ENCODE peak calls at places on chromosomes 6 and 20, in seven cellular contexts. I is lung, A is cardiac muscle cell, B is heart right ventricle, R is hepatocyte, Y is keratinocyte, W is upper lobe of left lung. N is an unnamed sample.

GRCh38 chr6:27553123-27553904 is 80.4 kb upstream of the ZNF184 start:
- DNase-seq in W (no peak), I (no peak), R (peak), Y (no peak), B (no peak), A (no peak), N (no peak)

GRCh38 chr6:3751019-3751729 is at the start of gene PXDC1:
- DNase-seq in R (peak), I (no peak), Y (no peak), B (no peak), W (peak), A (peak), N (no peak)

GRCh38 chr6:169162968-169163903 is 90.4 kb downstream of the THBS2 start:
- DNase-seq in B (peak), Y (peak), R (peak), A (no peak), W (no peak), I (peak), N (peak)

GRCh38 chr20:35617397-35618031 is 1.9 kb downstream of the SPAG4 start:
- DNase-seq in W (peak), A (peak), Y (no peak), I (peak), R (peak), B (peak), N (peak)

GRCh38 chr20:14709439-14709838 is 372.0 kb upstream of the FLRT3 start:
- DNase-seq in R (peak), A (no peak), I (no peak), W (no peak), Y (no peak), B (no peak), N (no peak)

GRCh38 chr6:16653226-16653625 is 108.0 kb downstream of the ATXN1 start:
- DNase-seq in I (no peak), A (no peak), B (no peak), Y (no peak), R (no peak), W (no peak), N (no peak)

GRCh38 chr6:21935561-21936028 is 342.0 kb downstream of the SOX4 start:
- DNase-seq in I (peak), B (peak), Y (no peak), W (no peak), R (no peak), A (peak), N (no peak)

GRCh38 chr6:166903027-166903426 is 53.3 kb downstream of the RNASET2 start:
- DNase-seq in R (no peak), Y (no peak), I (no peak), A (no peak), W (no peak), B (no peak), N (no peak)

GRCh38 chr20:59403261-59403961 is 103.0 kb downstream of the EDN3 start:
- DNase-seq in R (peak), B (peak), A (peak), I (no peak), Y (no peak), W (peak), N (no peak)

GRCh38 chr6:40885139-40885774 is 153.8 kb downstream of the UNC5CL start:
- DNase-seq in W (no peak), Y (no peak), R (no peak), B (no peak), A (no peak), I (no peak), N (no peak)

GRCh38 chr20:53597085-53597482 is 3.4 kb upstream of the ZNF217 start:
- DNase-seq in Y (no peak), R (peak), W (no peak), A (no peak), B (no peak), I (no peak), N (no peak)
- H3K4me3 ChIP-seq in Y (peak), R (peak), W (no peak), A (no peak), B (no peak), I (no peak), N (no peak)

GRCh38 chr6:125230674-125231073 is 71.1 kb downstream of the HDDC2 start:
- DNase-seq in W (no peak), R (no peak), Y (no peak), B (no peak), I (no peak), A (no peak), N (no peak)

GRCh38 chr6:125232466-125232865 is 69.3 kb downstream of the HDDC2 start:
- DNase-seq in Y (no peak), B (no peak), I (no peak), W (no peak), A (no peak), R (no peak), N (no peak)

GRCh38 chr6:125231574-125232343 is 70.0 kb downstream of the HDDC2 start:
- DNase-seq in R (no peak), W (no peak), I (no peak), Y (no peak), B (no peak), A (no peak), N (no peak)

GRCh38 chr6:125231133-125231532 is 70.6 kb downstream of the HDDC2 start:
- DNase-seq in B (no peak), W (no peak), Y (no peak), R (no peak), A (no peak), I (no peak), N (no peak)

DNA sequence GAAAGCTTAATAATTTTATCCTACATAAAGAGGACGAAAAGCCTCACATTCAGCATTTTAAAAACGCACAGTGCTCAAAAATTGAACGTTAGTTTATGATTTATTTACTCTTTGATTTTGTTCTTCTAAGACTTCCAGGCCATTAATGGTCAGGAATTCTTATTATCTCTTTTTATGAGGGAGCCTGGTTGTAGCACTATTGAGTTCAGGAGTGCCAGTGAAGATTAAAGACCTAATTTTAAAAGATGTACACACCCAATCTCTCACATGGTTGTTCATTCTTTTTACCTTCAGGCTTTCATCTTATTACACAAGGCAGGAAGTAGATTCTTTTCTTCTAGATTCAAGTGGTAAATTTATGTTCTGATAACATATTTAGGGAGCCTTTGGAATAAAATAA is 68.6 kb downstream of the HDDC2 start:
- DNase-seq in A (no peak), B (no peak), R (no peak), W (no peak), I (no peak), Y (no peak), N (no peak)
- H3K27ac ChIP-seq in A (no peak), B (peak), R (peak), W (no peak), I (no peak), Y (no peak), N (no peak)

GRCh38 chr20:55632592-55632991 is 372.7 kb downstream of the CBLN4 start:
- DNase-seq in B (no peak), I (no peak), R (no peak), A (no peak), W (peak), Y (no peak), N (no peak)
- TF ChIP-seq CTCF in B (no peak), I (no peak), R (no peak), A (no peak), W (no peak), Y (peak), N (no peak)

GRCh38 chr6:15430181-15430580 is 184.3 kb downstream of the JARID2 start:
- DNase-seq in R (no peak), A (no peak), B (no peak), Y (no peak), I (no peak), W (no peak), N (no peak)

GRCh38 chr6:15427360-15428070 is 181.6 kb downstream of the JARID2 start:
- DNase-seq in R (no peak), I (no peak), A (no peak), Y (no peak), W (no peak), B (peak), N (no peak)

GRCh38 chr6:15430947-15431405 is 185.1 kb downstream of the JARID2 start:
- DNase-seq in W (no peak), B (no peak), R (no peak), A (no peak), Y (no peak), I (no peak), N (no peak)

GRCh38 chr6:15431762-15432495 is 186.1 kb downstream of the JARID2 start:
- DNase-seq in A (peak), I (peak), B (no peak), Y (no peak), W (no peak), R (peak), N (no peak)

DNA sequence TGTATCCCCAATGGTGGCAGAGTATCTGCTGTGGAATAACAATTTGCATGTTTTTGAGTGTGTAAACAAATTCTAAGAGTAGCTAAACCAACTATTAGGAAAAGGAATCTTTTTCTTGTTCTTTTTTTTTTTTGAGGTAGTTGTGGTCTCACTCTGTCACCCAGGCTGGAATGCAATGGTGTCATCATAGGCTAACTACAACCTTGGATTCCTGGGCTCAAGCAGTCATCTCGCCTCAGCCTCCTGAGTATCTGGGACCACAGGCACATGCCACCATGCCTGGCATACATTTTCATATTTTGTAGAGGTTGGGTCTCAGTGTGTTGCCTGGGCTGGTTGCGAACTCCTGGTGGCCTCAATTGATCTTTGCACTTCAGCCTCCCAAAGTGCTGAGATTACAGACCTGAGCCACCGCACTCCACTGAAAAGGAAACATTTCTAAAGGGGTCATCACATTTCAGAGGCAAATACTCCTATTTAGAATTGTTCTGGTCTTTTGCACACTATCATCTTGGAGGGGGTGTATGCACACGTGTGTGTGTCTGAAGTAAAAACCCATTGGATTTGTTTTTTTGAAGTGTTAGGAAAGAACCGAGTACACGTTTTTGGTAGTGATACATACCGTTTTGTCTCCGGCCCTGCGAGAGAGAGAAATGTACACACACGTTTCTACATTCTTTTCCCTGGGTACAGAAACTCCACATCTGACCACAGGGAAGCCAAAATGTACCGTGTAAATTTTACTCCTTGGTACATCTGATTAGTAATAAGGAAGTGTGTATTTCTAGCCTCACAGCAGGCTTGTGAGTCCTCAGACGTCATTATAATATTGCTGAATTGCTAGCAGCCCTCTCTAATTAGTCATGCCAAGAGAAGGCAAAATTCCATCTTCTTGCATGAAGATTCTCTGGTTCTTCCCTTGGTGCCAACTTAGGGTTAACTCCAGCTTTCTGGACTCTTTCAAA is 183.6 kb downstream of the JARID2 start:
- DNase-seq in A (no peak), B (no peak), R (no peak), W (no peak), I (no peak), Y (no peak), N (no peak)
- H3K4me3 ChIP-seq in A (no peak), B (no peak), R (no peak), W (no peak), I (no peak), Y (no peak), N (no peak)

N was measured in ascending aorta.